ENCODE peak calls at places on chromosomes 1 and 21, in eight cellular contexts. A, D, R, B, L, H, U and V are unnamed samples.

GRCh38 chr1:66351474-66351873 is 182.5 kb upstream of the SGIP1 start:
- DNase-seq in A (no peak), D (no peak), R (no peak), B (no peak), L (no peak), H (no peak), U (no peak), V (no peak)

GRCh38 chr1:202107321-202107761 is 15.4 kb upstream of the GPR37L1 start:
- DNase-seq in A (peak; percentile 92), D (peak; percentile 73), R (peak; percentile 82), B (peak; percentile 82), L (no peak), H (peak; percentile 95), U (no peak), V (peak; percentile 83)

GRCh38 chr1:165014753-165015152 is 341.8 kb downstream of the LMX1A start:
- DNase-seq in A (no peak), D (no peak), R (no peak), B (no peak), L (no peak), H (no peak), U (no peak), V (no peak)

GRCh38 chr1:10339815-10340214 is 59.0 kb upstream of the PGD start:
- DNase-seq in A (no peak), D (peak; percentile 81), R (no peak), B (no peak), L (peak; percentile 24), H (peak; percentile 32), U (peak; percentile 6), V (peak; percentile 74)

GRCh38 chr21:27694667-27695066 is 727.8 kb upstream of the ADAMTS5 start:
- DNase-seq in A (no peak), D (no peak), R (no peak), B (no peak), L (no peak), H (no peak), U (no peak), V (no peak)

GRCh38 chr1:69305621-69306020 is 262.1 kb upstream of the LRRC7 start:
- DNase-seq in A (no peak), D (no peak), R (no peak), B (no peak), L (no peak), H (no peak), U (peak; percentile 18), V (no peak)

GRCh38 chr1:224795591-224795990 is 133.9 kb upstream of the DNAH14 start:
- DNase-seq in A (no peak), D (no peak), R (no peak), B (no peak), L (no peak), H (no peak), U (no peak), V (no peak)

GRCh38 chr1:29364101-29364678 is 127.9 kb downstream of the PTPRU start:
- DNase-seq in A (peak; percentile 13), D (no peak), R (no peak), B (no peak), L (no peak), H (no peak), U (no peak), V (no peak)

GRCh38 chr1:239914827-239915231 is 176.9 kb upstream of the FMN2 start:
- DNase-seq in A (no peak), D (no peak), R (no peak), B (no peak), L (no peak), H (no peak), U (no peak), V (no peak)

GRCh38 chr1:246925997-246926626 is 5.6 kb downstream of the AHCTF1 start:
- DNase-seq in A (no peak), D (no peak), R (no peak), B (no peak), L (no peak), H (no peak), U (no peak), V (no peak)

GRCh38 chr1:227451954-227452353 is 111.4 kb upstream of the ZNF678 start:
- DNase-seq in A (no peak), D (no peak), R (no peak), B (no peak), L (no peak), H (no peak), U (no peak), V (no peak)

DNA sequence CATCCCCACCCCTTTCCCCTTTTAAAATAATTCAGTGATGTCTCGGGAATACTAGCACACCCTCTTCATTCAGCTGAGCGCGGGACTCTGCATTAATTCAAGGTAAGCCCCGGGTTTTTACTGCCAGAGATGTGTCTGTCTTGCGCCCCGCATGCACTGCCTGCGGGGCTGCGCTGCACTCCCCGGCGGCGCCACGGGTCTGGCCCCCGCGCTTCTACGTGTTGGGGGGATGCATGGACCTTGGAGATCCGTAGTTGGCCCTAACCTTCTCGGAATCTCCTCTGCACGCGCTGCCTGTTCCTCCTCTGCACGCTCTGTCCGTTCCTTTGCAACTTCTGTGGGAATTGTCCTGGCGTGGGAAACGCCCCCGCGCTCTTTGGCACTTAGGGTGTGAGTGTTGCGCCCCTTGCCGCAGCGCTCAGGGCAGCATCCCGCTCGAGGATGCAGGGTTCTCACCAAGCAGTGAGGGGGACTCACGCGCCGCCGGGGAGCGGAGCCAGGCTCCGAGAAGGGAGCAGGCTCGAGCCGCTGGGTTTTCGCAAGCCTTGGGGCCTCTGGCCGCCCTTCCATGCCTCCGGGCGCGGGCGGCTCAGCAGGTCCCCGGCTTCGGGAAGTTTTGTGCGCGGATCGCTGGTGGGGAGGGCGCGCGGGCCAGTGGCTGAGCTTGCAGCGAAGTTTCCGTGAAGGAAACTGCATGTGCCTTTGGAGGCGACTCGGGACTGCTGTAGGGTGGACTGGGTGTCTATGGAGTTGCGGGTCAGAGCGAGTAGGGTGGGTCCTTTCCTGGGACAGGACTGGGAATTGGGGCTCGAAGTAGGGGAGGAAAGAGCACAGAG is 165.1 kb upstream of the CACNA1E start:
- DNase-seq in A (no peak), D (no peak), R (no peak), B (no peak), L (no peak), H (no peak), U (no peak), V (no peak)
- H3K4me3 ChIP-seq in A (no peak overlapping the region), D (peak overlapping the region; percentile 39), R (peak overlapping the region; percentile 16), B (no peak overlapping the region), L (no peak overlapping the region), H (no peak overlapping the region), U (no peak overlapping the region), V (no peak overlapping the region)

GRCh38 chr1:99766378-99766800 is at the start of gene FRRS1:
- DNase-seq in A (peak; percentile 81), D (peak; percentile 77), R (peak; percentile 74), B (peak; percentile 83), L (peak; percentile 35), H (peak; percentile 74), U (peak; percentile 85), V (peak; percentile 76)
- TF ChIP-seq POLR2A in A (peak; percentile 91), D (no peak), R (no peak), B (peak; percentile 49), L (no peak), H (no peak), U (peak; percentile 40), V (peak; percentile 85)

DNA sequence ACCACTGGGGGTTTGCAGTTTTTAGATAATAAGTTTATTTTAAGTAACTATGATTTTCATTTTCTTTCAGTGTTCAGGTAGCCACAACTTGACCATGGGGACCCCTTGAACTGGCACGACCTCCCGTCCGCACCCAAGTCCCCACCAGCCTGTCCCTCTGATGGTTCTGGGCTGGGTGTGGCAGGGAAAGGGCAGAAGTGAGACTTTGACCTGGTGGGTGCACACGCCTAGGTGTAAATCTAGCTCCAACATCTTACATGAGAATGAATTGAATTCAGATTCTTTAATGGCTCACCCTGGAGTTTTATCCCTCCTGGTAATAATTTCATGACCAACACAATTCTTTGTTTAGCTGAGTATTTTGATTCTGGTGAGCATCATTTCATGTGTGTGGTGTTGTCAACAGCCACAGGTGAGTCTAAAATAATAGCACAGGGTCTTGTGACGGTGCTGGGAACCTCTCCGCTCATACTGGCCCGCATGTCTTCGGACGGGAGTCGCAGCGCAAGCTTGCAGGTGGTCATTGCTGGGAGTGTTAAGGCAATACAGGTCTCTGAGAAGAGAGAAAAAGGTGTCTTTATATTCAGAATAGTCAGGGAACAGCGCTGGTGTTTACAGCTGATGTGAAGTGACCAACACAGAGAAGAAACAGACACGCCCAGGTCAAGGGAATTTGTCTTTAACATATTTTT is 50.8 kb upstream of the POFUT2 start:
- DNase-seq in A (no peak), D (no peak), R (no peak), B (no peak), L (no peak), H (no peak), U (no peak), V (no peak)
- H3K36me3 ChIP-seq in A (no peaks in the 10 kb centered on the region), D (no peaks in the 10 kb centered on the region), R (no peaks in the 10 kb centered on the region), B (no peaks in the 10 kb centered on the region), L (no peaks in the 10 kb centered on the region), H (no peaks in the 10 kb centered on the region), U (no peaks in the 10 kb centered on the region), V (no peaks in the 10 kb centered on the region)

GRCh38 chr1:182676321-182676720 is 8.1 kb downstream of the RGS8 start:
- DNase-seq in A (no peak), D (no peak), R (no peak), B (no peak), L (no peak), H (no peak), U (no peak), V (no peak)
- H3K4me3 ChIP-seq in A (no peak overlapping the region), D (no peak overlapping the region), R (no peak overlapping the region), B (no peak overlapping the region), L (no peak overlapping the region), H (no peak overlapping the region), U (no peak overlapping the region), V (no peak overlapping the region)

GRCh38 chr1:40040511-40041465 is at the start of gene CAP1:
- DNase-seq in A (peak; percentile 100), D (peak; percentile 99), R (peak; percentile 99), B (peak; percentile 99), L (peak; percentile 99), H (peak; percentile 100), U (peak; percentile 95), V (peak; percentile 99)
- TF ChIP-seq POLR2A in A (no peak), D (no peak), R (no peak), B (peak; percentile 6), L (no peak), H (no peak), U (peak; percentile 28), V (no peak)

DNA sequence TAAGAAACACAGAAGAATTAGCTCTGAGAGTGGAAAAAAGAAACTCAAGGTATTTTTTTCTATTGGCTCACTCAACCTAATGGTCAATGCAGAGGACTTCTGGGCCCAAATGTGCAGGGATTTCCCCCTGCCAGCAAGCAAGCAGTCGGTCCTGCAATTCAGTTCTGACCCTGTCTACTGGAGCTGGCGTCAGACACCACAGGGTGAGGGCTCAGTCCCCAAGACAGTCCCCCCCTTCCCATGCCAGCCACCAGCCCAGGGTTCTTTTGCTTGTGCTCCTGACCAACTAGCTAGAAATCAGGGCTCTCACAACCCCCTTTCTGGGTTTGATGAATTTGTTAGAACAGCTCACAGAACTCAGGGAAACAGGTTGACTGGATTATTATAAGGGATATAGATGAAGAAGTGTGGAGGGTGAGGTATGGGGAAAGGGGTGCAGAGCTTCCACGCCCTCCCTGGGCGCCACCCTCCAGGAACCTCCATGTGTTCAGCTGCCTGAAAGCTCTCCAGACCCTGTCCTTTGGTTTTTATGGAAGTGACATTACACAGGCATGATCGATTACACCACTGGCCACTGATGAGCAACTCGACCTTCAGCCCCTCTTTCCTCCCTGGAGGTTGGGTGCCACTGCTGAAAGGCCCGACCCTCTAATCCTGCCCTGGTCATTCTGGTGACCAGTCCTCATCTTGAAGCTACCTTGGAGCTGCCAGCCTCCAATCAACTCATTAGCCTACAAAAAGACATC is 22.5 kb upstream of the PWP2 start:
- DNase-seq in A (no peak), D (peak; percentile 12), R (no peak), B (no peak), L (no peak), H (peak; percentile 17), U (no peak), V (no peak)
- H3K36me3 ChIP-seq in A (peaks cover 23% of the 10 kb centered on the region), D (no peaks in the 10 kb centered on the region), R (peaks cover 3% of the 10 kb centered on the region), B (peaks cover 4% of the 10 kb centered on the region), L (no peaks in the 10 kb centered on the region), H (peaks cover 97% of the 10 kb centered on the region), U (peaks cover 30% of the 10 kb centered on the region), V (no peaks in the 10 kb centered on the region)